ENCODE peak calls at places on chromosome 16, in five cellular contexts. I, P, Z, F and H are unnamed samples.

GRCh38 chr16:30350134-30350871 is 4.8 kb downstream of the CD2BP2 start:
- DNase-seq in I (no peak), P (no peak), Z (no peak), F (no peak), H (no peak)

GRCh38 chr16:67933805-67934204 is 2.1 kb upstream of the CTRL start:
- DNase-seq in I (no peak), P (peak; percentile 44), Z (no peak), F (no peak), H (no peak)

GRCh38 chr16:29852654-29853053 is 10.4 kb downstream of the CDIPT start:
- DNase-seq in I (no peak), P (no peak), Z (no peak), F (no peak), H (peak; percentile 86)

GRCh38 chr16:83651871-83652270 is 155.9 kb upstream of the HSBP1 start:
- DNase-seq in I (no peak), P (no peak), Z (no peak), F (no peak), H (no peak)

GRCh38 chr16:81697886-81698635 is 81.0 kb upstream of the PLCG2 start:
- DNase-seq in I (peak; percentile 47), P (no peak), Z (no peak), F (no peak), H (no peak)

GRCh38 chr16:65117701-65118448 is 4.0 kb downstream of the CDH11 start:
- DNase-seq in I (peak; percentile 67), P (no peak), Z (peak; percentile 80), F (no peak), H (peak; percentile 86)

GRCh38 chr16:400061-400540 is 1.6 kb upstream of the DECR2 start:
- DNase-seq in I (no peak), P (no peak), Z (no peak), F (no peak), H (no peak)

GRCh38 chr16:86525696-86526095 is 15.4 kb downstream of the FOXF1 start:
- DNase-seq in I (no peak), P (no peak), Z (no peak), F (no peak), H (no peak)

GRCh38 chr16:48959204-48959603 is 322.4 kb downstream of the CBLN1 start:
- DNase-seq in I (no peak), P (no peak), Z (no peak), F (no peak), H (no peak)

GRCh38 chr16:75080205-75081029 is 36.2 kb downstream of the LDHD start:
- DNase-seq in I (no peak), P (no peak), Z (no peak), F (no peak), H (peak; percentile 45)

DNA sequence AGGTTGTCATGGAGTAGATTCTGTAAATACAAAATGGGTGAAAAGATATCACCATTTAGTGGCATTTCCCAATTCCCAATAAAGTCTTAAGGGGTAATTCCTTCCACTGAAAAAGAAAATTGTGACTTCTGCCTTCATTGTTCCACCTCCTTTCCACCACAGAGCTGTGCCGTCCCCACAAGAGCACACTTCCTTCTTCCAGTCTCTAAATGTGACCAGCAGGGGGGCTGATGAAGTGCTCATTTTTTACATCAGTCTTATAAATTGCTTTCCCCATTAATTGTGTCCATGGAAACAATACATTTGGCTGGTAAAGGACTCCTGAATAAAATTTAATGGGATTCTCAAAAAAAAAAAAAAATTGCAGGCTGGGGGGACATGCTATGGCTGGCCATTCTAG is 260.8 kb upstream of the PSMD7 start:
- DNase-seq in I (no peak), P (no peak), Z (no peak), F (no peak), H (peak; percentile 2)
- TF ChIP-seq CTCF in I (peak; percentile 61), P (no peak), Z (no peak), F (no peak), H (peak; percentile 35)

GRCh38 chr16:22162658-22163009 is 328 bp downstream of the SDR42E2 start:
- DNase-seq in I (no peak), P (no peak), Z (no peak), F (no peak), H (no peak)
- TF ChIP-seq CTCF in I (no peak), P (no peak), Z (no peak), F (no peak), H (no peak)

GRCh38 chr16:53415504-53415903 is 18.8 kb upstream of the RBL2 start:
- DNase-seq in I (no peak), P (no peak), Z (no peak), F (no peak), H (no peak)
- TF ChIP-seq CTCF in I (no peak), P (no peak), Z (no peak), F (no peak), H (no peak)

DNA sequence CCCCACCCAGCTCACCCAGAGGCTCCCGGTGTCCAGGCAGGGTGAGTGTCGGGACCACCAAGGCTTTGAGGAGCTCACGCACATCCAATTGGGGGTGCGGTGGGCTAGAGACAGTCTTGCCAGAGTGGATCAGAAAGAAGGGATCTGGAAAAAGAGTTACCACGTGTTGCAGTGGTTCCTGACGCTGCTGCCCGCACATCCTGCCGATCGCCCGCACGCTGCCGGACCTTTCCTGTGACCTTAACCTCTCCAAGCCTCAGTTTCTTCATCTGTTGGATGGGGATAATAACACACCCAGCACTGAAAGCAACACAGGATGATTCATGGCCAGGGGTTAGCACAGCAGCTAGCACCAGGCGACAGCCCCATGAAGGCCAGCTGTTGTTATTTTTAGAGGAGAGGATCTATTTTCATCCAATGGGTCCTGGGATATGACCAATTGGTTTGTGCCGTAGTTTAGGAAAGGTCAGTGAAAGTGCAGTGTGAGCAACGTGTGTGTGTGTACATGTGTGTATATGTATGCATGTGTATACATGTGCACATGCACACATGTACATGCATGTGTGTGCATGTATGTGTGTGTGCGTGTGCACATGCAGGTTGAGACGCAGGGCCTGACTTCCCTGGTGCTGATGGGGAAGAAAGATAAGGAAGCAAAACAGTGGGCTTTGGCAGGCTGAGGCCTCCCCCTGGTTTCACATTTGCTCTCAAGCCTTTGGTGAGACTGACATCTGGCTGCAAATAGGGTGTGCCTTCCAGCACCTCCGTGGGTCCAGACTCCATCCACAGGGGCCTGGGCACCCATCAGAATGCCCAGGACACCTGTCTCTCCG is 2.6 kb downstream of the ITGAX start:
- DNase-seq in I (no peak), P (no peak), Z (no peak), F (no peak), H (no peak)
- TF ChIP-seq CTCF in I (no peak), P (no peak), Z (no peak), F (no peak), H (no peak)

DNA sequence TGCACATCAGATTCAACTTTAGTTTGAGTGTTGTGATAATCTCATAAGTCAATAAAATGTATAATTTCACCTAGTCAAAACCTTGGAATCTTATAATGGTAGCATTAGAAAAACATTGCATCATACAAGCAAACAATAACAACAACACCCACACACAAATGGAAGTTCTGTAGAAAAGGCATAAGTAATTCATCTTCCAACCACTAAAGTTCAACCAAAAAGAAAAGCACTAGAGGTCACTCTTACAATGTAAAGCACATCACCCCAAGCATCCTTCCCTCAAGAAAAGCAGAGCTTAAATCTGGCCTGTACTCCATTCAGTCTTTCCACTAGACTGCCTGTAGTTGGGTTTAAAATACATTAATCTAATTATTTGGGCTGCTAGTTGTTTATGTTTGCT is 1.8 kb downstream of the CNTNAP4 start:
- DNase-seq in I (no peak), P (no peak), Z (no peak), F (no peak), H (no peak)
- TF ChIP-seq CTCF in I (peak; percentile 56), P (no peak), Z (no peak), F (no peak), H (no peak)

GRCh38 chr16:87570938-87571867 is 31.1 kb upstream of the JPH3 start:
- DNase-seq in I (no peak), P (peak; percentile 83), Z (peak; percentile 51), F (peak; percentile 19), H (peak; percentile 61)
- TF ChIP-seq CTCF in I (peak; percentile 58), P (no peak), Z (peak; percentile 39), F (peak; percentile 49), H (peak; percentile 65)

GRCh38 chr16:13507530-13507929 is 412.4 kb upstream of the ERCC4 start:
- DNase-seq in I (no peak), P (no peak), Z (no peak), F (no peak), H (no peak)

DNA sequence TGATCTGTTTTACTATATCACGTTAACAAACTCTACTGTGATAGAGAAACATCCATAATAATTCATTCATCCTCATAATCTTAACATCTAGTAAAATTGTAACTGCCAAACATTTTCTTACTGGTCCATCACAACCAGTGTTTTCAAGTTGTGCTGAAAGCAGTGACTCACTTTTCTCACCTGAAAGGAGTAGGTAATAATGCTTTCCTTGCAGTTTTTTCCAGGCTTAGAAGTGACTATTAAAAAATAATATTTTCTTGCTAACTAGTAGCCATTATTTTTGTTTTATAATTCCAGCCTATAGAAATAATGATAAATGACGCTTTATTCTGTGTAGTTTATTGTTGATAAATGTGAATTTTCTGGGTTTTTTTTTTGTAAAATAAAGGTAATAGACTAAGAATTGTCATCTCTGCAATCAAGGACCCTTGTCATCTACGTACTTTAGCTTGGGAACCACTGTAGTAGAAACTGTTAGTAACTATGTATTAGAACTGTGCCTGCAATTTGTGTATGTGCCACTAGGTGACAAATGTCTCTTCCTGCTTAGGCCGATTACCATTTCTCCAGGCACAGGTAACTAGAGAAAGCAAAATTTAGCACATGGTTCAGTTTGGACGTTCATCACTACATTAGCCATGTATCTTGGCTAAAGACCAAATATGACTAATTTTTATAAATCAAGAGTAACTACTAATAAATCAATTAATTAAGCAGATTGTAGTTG is 409.4 kb upstream of the ERCC4 start:
- DNase-seq in I (no peak), P (no peak), Z (no peak), F (no peak), H (no peak)
- TF ChIP-seq CTCF in I (peak; percentile 49), P (no peak), Z (no peak), F (peak; percentile 14), H (no peak)